ENCODE peak calls at places on chromosomes 12 and 14, in four cellular contexts. M, D, E and T are unnamed samples.

GRCh38 chr12:107515446-107515958 is 170.1 kb upstream of the PWP1 start:
- DNase-seq in E (no peak), D (no peak), M (no peak), T (no peak)

GRCh38 chr12:6116481-6117021 is 7.9 kb downstream of the VWF start:
- DNase-seq in M (no peak), D (peak; percentile 28), E (no peak), T (no peak)

GRCh38 chr12:88310069-88310468 is 168.0 kb downstream of the TMTC3 start:
- DNase-seq in D (no peak), M (no peak), E (no peak), T (no peak)

GRCh38 chr12:57388425-57388824 is 42.4 kb downstream of the R3HDM2 start:
- DNase-seq in M (no peak), E (no peak), D (no peak), T (no peak)

GRCh38 chr12:132315951-132316350 is 13.4 kb downstream of the GALNT9 start:
- DNase-seq in D (no peak), E (no peak), M (no peak), T (no peak)

GRCh38 chr12:88925370-88925915 is 345.2 kb upstream of the KITLG start:
- DNase-seq in E (no peak), D (no peak), M (no peak), T (no peak)

GRCh38 chr12:112998997-112999767 is 20.9 kb downstream of the OAS2 start:
- DNase-seq in D (no peak), E (no peak), M (no peak), T (no peak)

GRCh38 chr12:132084681-132085635 is 59.2 kb downstream of the DDX51 start:
- DNase-seq in M (peak; percentile 88), E (no peak), D (peak; percentile 84), T (peak; percentile 87)

GRCh38 chr12:64066052-64066451 is 156.0 kb downstream of the KICS2 start:
- DNase-seq in D (peak; percentile 4), E (no peak), M (no peak), T (no peak)

GRCh38 chr14:55881577-55882241 is 236.5 kb upstream of the PELI2 start:
- DNase-seq in E (no peak), D (no peak), M (no peak), T (no peak)

GRCh38 chr12:62865090-62865489 is 69.9 kb downstream of the PPM1H start:
- DNase-seq in E (no peak), D (no peak), M (no peak), T (no peak)

GRCh38 chr14:105314287-105315185 is at the start of gene PACS2:
- DNase-seq in M (peak; percentile 94), E (no peak), D (peak; percentile 46), T (peak; percentile 98)

GRCh38 chr14:22536853-22537338 is 52.1 kb downstream of the DAD1 start:
- DNase-seq in M (peak; percentile 78), E (peak; percentile 94), D (no peak), T (no peak)

GRCh38 chr12:89707623-89707991 is 1.0 kb downstream of the ATP2B1 start:
- DNase-seq in E (no peak), D (peak; percentile 16), M (peak; percentile 16), T (peak; percentile 60)

GRCh38 chr12:123231931-123232330 is 1.0 kb downstream of the MPHOSPH9 start:
- DNase-seq in M (no peak), E (no peak), D (peak; percentile 30), T (no peak)

GRCh38 chr14:104970231-104971068 is 7.7 kb downstream of the AHNAK2 start:
- DNase-seq in M (peak; percentile 37), D (no peak), E (no peak), T (no peak)

GRCh38 chr12:52833922-52834726 is at the start of gene KRT79:
- DNase-seq in E (no peak), D (no peak), M (no peak), T (no peak)

GRCh38 chr12:68521321-68521839 is 89.3 kb upstream of the RAP1B start:
- DNase-seq in E (no peak), D (no peak), M (no peak), T (peak; percentile 27)

GRCh38 chr12:82461851-82462250 is 103.5 kb downstream of the METTL25 start:
- DNase-seq in M (no peak), D (no peak), E (no peak), T (no peak)

GRCh38 chr12:116295327-116296263 is 18.1 kb upstream of the MED13L start:
- DNase-seq in E (no peak), D (no peak), M (no peak), T (no peak)

GRCh38 chr12:68610435-68611093 is at the start of gene RAP1B:
- DNase-seq in M (peak; percentile 96), D (peak; percentile 79), E (no peak), T (peak; percentile 98)

GRCh38 chr14:56494167-56494566 is 85.4 kb upstream of the TMEM260 start:
- DNase-seq in E (no peak), M (no peak), D (no peak), T (no peak)

GRCh38 chr12:130523863-130524614 is 186.4 kb downstream of the PIWIL1 start:
- DNase-seq in M (no peak), D (no peak), E (no peak), T (no peak)

GRCh38 chr12:80821513-80822000 is 104.8 kb downstream of the MYF5 start:
- DNase-seq in E (no peak), M (no peak), D (no peak), T (no peak)

GRCh38 chr14:68865542-68865941 is 72.7 kb upstream of the ZFP36L1 start:
- DNase-seq in M (no peak), E (no peak), D (no peak), T (no peak)

GRCh38 chr12:23140710-23141109 is 515.7 kb downstream of the ETNK1 start:
- DNase-seq in D (no peak), M (no peak), E (no peak), T (no peak)

GRCh38 chr12:129961111-129961510 is 57.3 kb upstream of the TMEM132D start:
- DNase-seq in M (no peak), D (no peak), E (no peak), T (no peak)

GRCh38 chr12:104132351-104132956 is 5.6 kb downstream of the NFYB start:
- DNase-seq in D (no peak), M (no peak), E (no peak), T (peak; percentile 62)

GRCh38 chr12:4849024-4849594 is 60.6 kb upstream of the KCNA1 start:
- DNase-seq in D (peak; percentile 30), M (peak; percentile 42), E (no peak), T (peak; percentile 54)

GRCh38 chr12:114166360-114166759 is 200.2 kb upstream of the RBM19 start:
- DNase-seq in D (peak; percentile 9), E (no peak), M (peak; percentile 58), T (peak; percentile 34)

GRCh38 chr14:92973265-92973797 is 50.4 kb downstream of the CHGA start:
- DNase-seq in M (peak; percentile 51), E (no peak), D (peak; percentile 23), T (peak; percentile 74)

GRCh38 chr14:90603336-90603735 is 206.5 kb downstream of the CALM1 start:
- DNase-seq in E (no peak), M (no peak), D (no peak), T (no peak)

DNA sequence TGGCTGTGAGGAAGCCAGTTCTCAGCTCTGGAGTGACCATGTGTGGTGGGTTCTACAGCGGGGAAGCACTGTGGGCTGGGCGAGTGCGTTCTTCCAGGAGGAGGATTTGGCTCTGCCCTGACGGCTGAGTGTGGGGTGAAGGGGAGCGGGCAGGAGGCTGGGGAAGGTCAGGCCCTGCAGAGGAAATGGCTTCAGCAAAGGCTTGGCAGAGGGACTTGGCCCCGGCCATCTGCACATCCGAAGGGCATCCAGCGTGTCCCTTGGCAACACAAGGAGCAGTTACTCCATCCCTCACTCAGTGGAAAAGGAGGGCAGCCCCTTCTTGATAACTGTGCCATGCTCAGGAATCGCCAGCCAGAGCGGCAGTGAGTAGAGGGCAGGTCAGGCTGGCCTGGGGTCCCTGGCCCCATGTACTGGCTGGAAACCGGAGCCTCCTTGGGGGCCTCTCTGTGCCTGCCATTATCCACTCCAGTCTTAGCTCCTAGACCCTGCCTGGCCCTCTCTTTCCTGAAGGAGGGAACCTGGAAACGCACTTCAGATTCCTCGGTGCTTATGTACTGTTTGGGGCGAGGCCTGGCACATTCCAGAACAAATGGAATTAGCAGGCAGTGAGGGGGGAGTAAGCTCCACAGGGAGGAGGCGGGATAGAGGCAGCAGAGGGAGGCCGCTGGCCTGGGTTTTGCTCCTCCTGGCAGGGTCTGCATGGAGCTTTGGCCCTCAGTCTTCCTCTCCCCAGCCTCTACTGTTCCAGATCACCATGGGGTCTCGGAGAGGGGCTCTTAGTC is 133.6 kb upstream of the NCOR2 start:
- DNase-seq in D (no peak), M (no peak), E (no peak), T (no peak)
- TF ChIP-seq FOXM1 in D (no peak), M (no peak), E (no peak), T (no peak)

GRCh38 chr12:70101064-70101463 is 142.2 kb upstream of the CNOT2 start:
- DNase-seq in D (no peak), E (no peak), M (no peak), T (no peak)
- TF ChIP-seq YY1 in D (no peak), E (no peak), M (no peak), T (no peak)

DNA sequence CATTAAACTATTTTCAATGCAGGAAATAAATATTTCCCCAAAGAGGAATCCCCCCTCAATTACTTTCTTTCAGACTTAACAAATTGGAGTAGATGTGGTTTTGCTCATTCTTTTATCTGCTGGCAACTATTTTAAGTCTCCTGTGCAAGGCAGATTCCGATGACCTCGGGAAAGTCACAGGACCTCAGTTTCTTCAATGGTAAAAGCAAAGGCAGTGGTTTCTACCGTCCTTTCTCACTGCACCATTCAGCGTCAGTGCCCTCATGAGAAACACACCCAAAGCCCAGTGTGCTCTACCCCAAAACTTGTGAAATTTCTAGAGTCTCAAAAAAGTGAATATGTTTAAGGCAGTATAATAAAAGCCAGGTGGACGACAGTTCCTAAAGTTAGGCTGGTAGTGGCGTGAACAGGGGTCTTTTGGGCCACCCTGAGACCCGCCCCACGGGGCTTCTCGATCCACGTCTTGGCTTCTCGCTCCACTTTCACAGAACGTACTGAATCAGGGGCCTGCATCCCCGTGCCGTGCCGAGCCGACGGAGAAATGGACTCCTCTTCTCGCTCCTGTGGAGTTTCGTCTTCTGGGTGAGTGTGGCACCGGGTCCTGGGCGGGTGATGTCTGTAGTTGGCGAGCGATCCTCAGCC is 1.3 kb upstream of the ARHGAP5 start:
- DNase-seq in D (peak; percentile 34), M (peak; percentile 16), E (no peak), T (peak; percentile 49)
- TF ChIP-seq FOXM1 in D (no peak), M (no peak), E (no peak), T (no peak)

DNA sequence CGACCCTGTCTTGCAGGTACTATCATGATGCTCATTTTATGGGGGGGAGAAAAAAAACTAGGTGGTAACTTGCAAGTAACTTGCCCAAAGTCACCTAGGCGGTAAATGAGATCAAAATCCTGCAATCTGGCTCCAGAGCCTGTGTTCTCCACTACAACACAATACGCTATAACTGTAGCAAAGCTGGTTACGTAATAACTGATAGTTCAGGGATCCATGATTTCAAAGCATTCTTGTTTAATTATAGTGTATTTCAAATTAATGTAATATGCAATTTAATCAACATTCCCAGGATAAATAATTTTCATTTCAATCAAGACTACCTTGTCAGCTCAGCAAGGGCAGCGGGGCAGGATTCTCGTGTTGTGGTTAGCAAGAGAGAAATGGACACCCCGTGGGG is 31.7 kb downstream of the BBS10 start:
- DNase-seq in M (no peak), E (no peak), D (no peak), T (no peak)
- TF ChIP-seq YY1 in M (no peak), E (no peak), D (no peak), T (no peak)

GRCh38 chr12:120758798-120759590 is 33.4 kb downstream of the ACADS start:
- DNase-seq in M (no peak), E (no peak), D (no peak), T (no peak)

GRCh38 chr12:120761581-120761980 is 36.0 kb downstream of the ACADS start:
- DNase-seq in D (no peak), E (no peak), M (no peak), T (no peak)

GRCh38 chr12:120760349-120761245 is 35.0 kb downstream of the ACADS start:
- DNase-seq in D (no peak), M (no peak), E (no peak), T (no peak)

GRCh38 chr12:120757949-120758348 is 32.3 kb downstream of the ACADS start:
- DNase-seq in M (no peak), E (no peak), D (no peak), T (no peak)

GRCh38 chr12:120759591-120760348 is 34.1 kb downstream of the ACADS start:
- DNase-seq in E (no peak), D (no peak), M (no peak), T (no peak)
- TF ChIP-seq FOXM1 in E (no peak), D (no peak), M (no peak), T (no peak)